ENCODE peak calls at places on chromosomes 3 and 15, in ten cellular contexts. K, N, H, U, Q, B, M, A, J and P are unnamed samples.
A peak's percentile ranks its signal among the peaks of the same experiment; 100 is the strongest.

GRCh38 chr15:68047826-68048225 is 6.3 kb upstream of the PIAS1 start:
- DNase-seq in K (no peak), N (no peak), H (no peak), U (no peak), Q (no peak), B (no peak), M (no peak), A (no peak), J (no peak), P (no peak)

GRCh38 chr3:103705641-103706040 is 1270.8 kb downstream of the ZPLD1 start:
- DNase-seq in K (no peak), N (no peak), H (no peak), U (no peak), Q (no peak), B (no peak), M (no peak), A (no peak), J (no peak), P (no peak)

GRCh38 chr3:143352850-143353550 is 233.4 kb downstream of the CHST2 start:
- DNase-seq in K (no peak), N (no peak), H (no peak), U (no peak), Q (no peak), B (no peak), M (no peak), A (no peak), J (no peak), P (no peak)

GRCh38 chr3:30607032-30607833 is 832 bp downstream of the TGFBR2 start:
- DNase-seq in K (peak; percentile 20), N (peak; percentile 75), H (peak; percentile 74), U (no peak), Q (no peak), B (peak; percentile 64), M (no peak), A (peak; percentile 69), J (no peak), P (no peak)

GRCh38 chr15:66287461-66288055 is 5.8 kb upstream of the DIS3L start:
- DNase-seq in K (no peak), N (peak; percentile 12), H (no peak), U (peak; percentile 27), Q (no peak), B (no peak), M (no peak), A (no peak), J (no peak), P (no peak)

GRCh38 chr3:157588386-157589060 is 85.3 kb upstream of the VEPH1 start:
- DNase-seq in K (no peak), N (no peak), H (no peak), U (no peak), Q (no peak), B (no peak), M (no peak), A (no peak), J (no peak), P (no peak)

GRCh38 chr15:76998661-76999285 is 3.8 kb downstream of the PSTPIP1 start:
- DNase-seq in K (no peak), N (no peak), H (no peak), U (no peak), Q (no peak), B (no peak), M (no peak), A (peak; percentile 21), J (no peak), P (no peak)

GRCh38 chr3:140093742-140094141 is 158.8 kb downstream of the CLSTN2 start:
- DNase-seq in K (peak; percentile 41), N (no peak), H (no peak), U (no peak), Q (no peak), B (no peak), M (peak; percentile 46), A (no peak), J (no peak), P (peak; percentile 71)

GRCh38 chr3:53030864-53031445 is 14.9 kb downstream of the SFMBT1 start:
- DNase-seq in K (no peak), N (peak; percentile 58), H (peak; percentile 48), U (no peak), Q (no peak), B (peak; percentile 30), M (no peak), A (peak; percentile 57), J (no peak), P (no peak)

GRCh38 chr15:83435202-83435601 is 11.9 kb upstream of the SH3GL3 start:
- DNase-seq in K (no peak), N (no peak), H (no peak), U (no peak), Q (no peak), B (no peak), M (no peak), A (no peak), J (no peak), P (no peak)

GRCh38 chr3:76497636-76498035 is 542.3 kb upstream of the ROBO2 start:
- DNase-seq in K (no peak), N (no peak), H (no peak), U (no peak), Q (peak; percentile 67), B (peak; percentile 14), M (no peak), A (no peak), J (no peak), P (peak; percentile 68)